ENCODE peak calls at places on chromosomes 12 and 14, in nine cellular contexts. Y is colonic mucosa; F is esophagus muscularis mucosa; E is IMR-90; A is SJCRH30; I is keratinocyte; V is uterus; S is HCT116; C is CD4-positive, CD25-positive, alpha-beta regulatory T cell. T is an unnamed sample. For H3K4me1, the result is how much of the 10 kb centered on the place peaks cover.

GRCh38 chr12:29562167-29562776 is 64.8 kb upstream of the OVCH1 start:
- DNase-seq in F (no peak), C (no peak), Y (peak), E (peak), S (no peak), A (no peak), V (peak), I (no peak), T (peak)

GRCh38 chr14:25118671-25119070 is 68.7 kb upstream of the STXBP6 start:
- DNase-seq in F (no peak), I (no peak), S (no peak), Y (no peak), V (no peak), A (no peak), C (no peak), E (no peak), T (no peak)

GRCh38 chr12:86777335-86777734 is 521.1 kb upstream of the MGAT4C start:
- DNase-seq in Y (no peak), E (no peak), I (no peak), C (no peak), S (no peak), A (no peak), F (no peak), V (no peak), T (no peak)

GRCh38 chr12:78703820-78704525 is 160.6 kb upstream of the SYT1 start:
- DNase-seq in A (peak), F (no peak), C (no peak), S (peak), E (peak), I (peak), Y (no peak), V (no peak), T (no peak)

GRCh38 chr14:100159107-100159864 is at the start of gene DEGS2:
- DNase-seq in C (no peak), E (no peak), A (peak), F (no peak), V (no peak), Y (peak), S (no peak), I (no peak), T (peak)

GRCh38 chr12:113097716-113098427 is 37.7 kb downstream of the RASAL1 start:
- DNase-seq in I (no peak), F (no peak), C (no peak), E (no peak), Y (no peak), A (no peak), S (no peak), V (no peak), T (no peak)

GRCh38 chr12:130104114-130104513 is 58.1 kb upstream of the FZD10 start:
- DNase-seq in F (no peak), S (no peak), E (no peak), Y (no peak), V (no peak), A (no peak), I (no peak), C (no peak), T (no peak)

GRCh38 chr12:116065561-116065960 is 211.9 kb downstream of the MED13L start:
- DNase-seq in Y (no peak), E (no peak), I (no peak), A (no peak), V (no peak), C (no peak), S (no peak), F (no peak), T (no peak)

GRCh38 chr12:21774358-21775129 is at the start of gene KCNJ8:
- DNase-seq in S (no peak), C (peak), I (no peak), V (peak), F (peak), A (peak), Y (no peak), E (peak), T (peak)

GRCh38 chr14:99809864-99810854 is 16.9 kb downstream of the EML1 start:
- DNase-seq in Y (no peak), F (no peak), C (no peak), V (peak), S (no peak), E (no peak), A (no peak), I (no peak), T (peak)

GRCh38 chr12:111991946-111992345 is 21.0 kb downstream of the TMEM116 start:
- DNase-seq in C (no peak), I (no peak), E (peak), A (no peak), Y (no peak), V (no peak), S (no peak), F (no peak), T (no peak)

GRCh38 chr14:63677891-63678379 is 36.3 kb upstream of the WDR89 start:
- DNase-seq in C (no peak), F (no peak), V (no peak), Y (no peak), I (peak), S (no peak), A (peak), E (peak), T (peak)

GRCh38 chr12:51593539-51593938 is 2.5 kb downstream of the SCN8A start:
- DNase-seq in I (no peak), A (peak), C (peak), V (no peak), Y (peak), S (no peak), E (peak), F (no peak), T (peak)

GRCh38 chr14:99425272-99425681 is 55.4 kb downstream of the SETD3 start:
- DNase-seq in C (no peak), I (no peak), V (no peak), Y (no peak), S (no peak), A (peak), F (no peak), E (no peak), T (no peak)

GRCh38 chr12:123761841-123762714 is at the start of gene DNAH10:
- DNase-seq in F (no peak), A (no peak), Y (peak), E (no peak), V (no peak), C (peak), S (no peak), I (no peak), T (peak)

GRCh38 chr14:79809849-79810612 is 401.3 kb downstream of the DIO2 start:
- DNase-seq in F (no peak), Y (no peak), A (peak), E (peak), S (no peak), I (no peak), C (peak), V (no peak), T (no peak)

GRCh38 chr12:56520025-56520810 is 1.4 kb upstream of the RBMS2 start:
- DNase-seq in Y (no peak), S (no peak), I (no peak), F (no peak), A (no peak), C (no peak), V (peak), E (peak), T (no peak)

GRCh38 chr12:95178136-95178535 is 39.1 kb downstream of the FGD6 start:
- DNase-seq in S (no peak), A (no peak), Y (no peak), F (no peak), C (no peak), E (no peak), I (no peak), V (no peak), T (no peak)

GRCh38 chr12:6204533-6205143 is 4.4 kb downstream of the CD9 start:
- DNase-seq in Y (no peak), V (no peak), I (no peak), F (no peak), C (no peak), E (no peak), A (peak), S (no peak), T (no peak)

GRCh38 chr12:25054783-25055144 is 105.9 kb upstream of the BCAT1 start:
- DNase-seq in E (peak), A (no peak), Y (no peak), V (no peak), C (peak), F (no peak), S (no peak), I (peak), T (no peak)

GRCh38 chr14:66944872-66945271 is 244.4 kb upstream of the GARIN2 start:
- DNase-seq in V (no peak), C (peak), E (peak), A (peak), I (no peak), F (no peak), Y (no peak), S (peak), T (no peak)

GRCh38 chr12:2295941-2296461 is 243.2 kb downstream of the CACNA1C start:
- DNase-seq in V (no peak), F (no peak), E (peak), A (peak), Y (no peak), C (no peak), S (no peak), I (no peak), T (no peak)

GRCh38 chr12:130872179-130873096 is 572 bp downstream of the RAN start:
- DNase-seq in Y (no peak), F (no peak), V (no peak), A (peak), E (no peak), C (peak), S (no peak), I (no peak), T (peak)

GRCh38 chr14:32913725-32914124 is 25.0 kb upstream of the NPAS3 start:
- DNase-seq in A (no peak), E (no peak), C (no peak), I (no peak), S (no peak), Y (no peak), F (no peak), V (no peak), T (no peak)

GRCh38 chr12:111224196-111225066 is 144.5 kb downstream of the PHETA1 start:
- DNase-seq in Y (no peak), S (no peak), C (no peak), I (no peak), A (no peak), E (no peak), F (no peak), V (no peak), T (no peak)

GRCh38 chr14:95134304-95134933 is 22.9 kb downstream of the DICER1 start:
- DNase-seq in C (no peak), F (no peak), V (no peak), E (peak), Y (no peak), A (no peak), S (no peak), I (no peak), T (no peak)

GRCh38 chr12:132356686-132357622 is 27.6 kb upstream of the GALNT9 start:
- DNase-seq in C (no peak), Y (peak), E (peak), I (no peak), A (no peak), V (no peak), S (peak), F (no peak), T (peak)

DNA sequence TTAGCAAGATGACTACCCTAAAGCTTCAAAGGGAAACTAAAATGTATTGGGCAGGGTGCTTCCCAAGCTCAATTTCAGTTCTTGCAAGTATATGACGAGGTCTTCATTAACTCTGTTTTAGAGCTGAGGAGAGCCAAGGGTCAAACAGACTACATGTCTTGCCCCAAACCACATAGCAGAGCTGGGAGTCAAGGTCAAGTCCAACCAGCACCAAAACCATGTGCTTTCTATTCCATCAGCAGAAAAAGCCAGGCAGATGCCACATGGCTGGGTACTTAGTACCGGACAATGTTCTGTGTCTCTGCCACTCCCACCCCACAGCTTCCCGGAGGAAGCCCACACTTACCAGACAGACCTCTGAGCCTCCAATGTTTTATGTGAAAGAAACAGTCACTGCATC is 17.6 kb downstream of the NID2 start:
- DNase-seq in C (no peak), S (no peak), V (no peak), E (no peak), I (no peak), A (no peak), Y (no peak), F (peak), T (no peak)
- H3K4me1 ChIP-seq in C (under half), S (under half), V (under half), E (half or more), I (under half), A (under half), Y (under half), F (half or more), T (under half)

GRCh38 chr12:108835860-108836634 is 21.3 kb downstream of the SSH1 start:
- DNase-seq in F (no peak), I (no peak), A (no peak), S (no peak), Y (no peak), V (no peak), E (no peak), C (no peak), T (no peak)
- H3K4me1 ChIP-seq in F (half or more), I (half or more), A (half or more), S (half or more), Y (under half), V (under half), E (half or more), C (under half), T (under half)

DNA sequence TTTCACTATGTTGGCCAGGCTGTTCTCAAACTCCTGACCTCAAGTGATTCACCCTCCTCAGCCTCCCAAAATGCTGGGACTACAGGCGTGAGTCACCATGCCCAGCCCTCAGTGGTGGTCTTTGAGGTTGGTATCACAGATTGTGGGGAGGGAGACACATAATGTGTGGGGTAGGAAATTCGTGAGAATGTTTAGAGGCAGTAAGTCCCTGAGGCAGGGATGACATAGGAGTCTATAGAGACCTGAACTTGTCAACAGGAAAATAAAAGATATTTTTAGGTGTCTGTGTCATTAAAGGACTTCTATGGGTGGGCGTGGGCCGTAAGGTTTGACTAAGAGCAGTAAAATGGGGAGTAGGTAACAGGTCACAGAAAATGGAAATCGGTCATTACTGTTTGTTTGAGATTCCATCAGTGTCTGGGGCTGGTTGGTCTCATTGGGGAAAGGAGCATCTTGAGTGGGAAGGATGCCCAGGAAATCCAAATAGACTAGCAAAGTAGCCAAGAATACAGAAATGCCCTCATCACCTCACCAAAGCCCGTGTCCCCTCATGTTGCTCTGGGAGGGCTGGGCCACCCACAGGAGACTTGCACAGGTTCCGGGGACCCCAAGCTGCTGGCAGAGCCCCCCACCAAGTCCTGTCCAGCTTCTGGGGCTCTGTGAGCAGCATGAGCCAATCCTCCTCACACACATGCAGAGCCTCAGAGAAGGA is 63.6 kb upstream of the BCL2L14 start:
- DNase-seq in A (no peak), V (no peak), F (no peak), C (peak), S (no peak), I (no peak), E (peak), Y (no peak), T (no peak)
- H3K4me1 ChIP-seq in A (under half), V (under half), F (under half), C (under half), S (under half), I (under half), E (under half), Y (under half), T (under half)

DNA sequence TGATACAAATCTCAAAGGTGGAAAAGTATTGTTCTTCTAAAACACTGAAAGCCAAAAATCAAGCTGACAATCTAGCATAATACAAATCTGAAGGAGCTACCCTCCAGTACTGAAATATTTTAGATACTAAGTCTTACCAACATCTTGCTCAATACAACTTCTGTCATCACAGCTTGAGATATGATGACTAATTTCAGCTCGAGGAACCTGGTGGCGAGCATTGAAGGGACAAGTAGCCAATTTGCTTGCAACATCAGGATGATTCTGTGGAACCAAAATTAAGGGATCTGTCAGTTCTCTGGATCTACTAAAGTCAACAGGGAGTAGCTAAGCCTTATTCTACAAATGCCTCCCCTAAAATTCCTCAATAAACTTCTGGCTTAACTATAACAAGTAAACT is 10.4 kb downstream of the GTSF1 start:
- DNase-seq in C (no peak), F (no peak), V (no peak), S (no peak), E (peak), Y (no peak), I (no peak), A (no peak), T (no peak)
- H3K4me1 ChIP-seq in C (under half), F (under half), V (under half), S (under half), E (under half), Y (under half), I (under half), A (under half), T (under half)

GRCh38 chr14:65356327-65356836 is 56.1 kb upstream of the FUT8 start:
- DNase-seq in E (peak), Y (no peak), C (peak), V (no peak), I (peak), S (peak), F (no peak), A (no peak), T (no peak)

GRCh38 chr14:65357091-65357490 is 55.4 kb upstream of the FUT8 start:
- DNase-seq in F (no peak), V (no peak), Y (no peak), A (no peak), I (peak), E (no peak), S (no peak), C (no peak), T (no peak)

GRCh38 chr14:65354131-65354530 is 58.4 kb upstream of the FUT8 start:
- DNase-seq in I (no peak), V (no peak), Y (no peak), C (no peak), F (no peak), A (no peak), E (no peak), S (no peak), T (no peak)

GRCh38 chr14:65352964-65353530 is 59.5 kb upstream of the FUT8 start:
- DNase-seq in F (no peak), Y (peak), E (no peak), S (peak), V (no peak), A (peak), I (peak), C (peak), T (no peak)

GRCh38 chr14:65354715-65355114 is 57.8 kb upstream of the FUT8 start:
- DNase-seq in I (peak), Y (no peak), F (no peak), E (no peak), C (no peak), V (no peak), A (no peak), S (no peak), T (no peak)
- H3K4me1 ChIP-seq in I (under half), Y (under half), F (under half), E (under half), C (under half), V (under half), A (under half), S (under half), T (under half)

DNA sequence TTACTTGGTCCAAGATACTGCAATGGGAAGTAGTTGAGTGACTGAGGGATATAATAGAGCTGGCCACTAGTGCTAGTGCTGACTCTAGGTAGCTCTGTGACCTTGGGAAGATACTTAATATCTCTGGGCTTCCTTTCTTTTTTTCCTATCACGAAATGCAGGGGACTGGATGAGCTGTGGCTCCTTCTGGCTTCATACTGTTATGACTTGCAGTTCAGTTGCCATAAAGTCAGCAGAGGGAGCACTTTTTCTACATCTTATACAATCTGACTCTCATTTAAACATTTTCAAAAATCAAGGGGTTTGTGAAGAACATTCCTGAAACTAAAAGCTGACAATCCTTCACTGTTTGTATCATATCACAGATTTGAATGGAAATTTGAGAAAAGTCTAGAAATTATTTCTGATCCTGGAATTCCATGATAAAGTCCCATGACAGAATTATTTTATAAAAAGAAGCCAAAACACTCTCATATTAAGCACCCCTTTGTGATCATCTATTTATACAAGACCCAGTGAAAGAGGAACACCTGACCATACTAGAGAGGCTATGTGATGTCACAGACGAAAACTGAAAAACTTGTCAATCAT is 5.4 kb downstream of the BHLHE41 start:
- DNase-seq in S (peak), E (peak), A (peak), F (no peak), C (peak), I (no peak), V (peak), Y (peak), T (no peak)
- H3K4me1 ChIP-seq in S (under half), E (under half), A (under half), F (half or more), C (under half), I (under half), V (under half), Y (under half), T (under half)

GRCh38 chr14:68945190-68945584 is 33.9 kb downstream of the ACTN1 start:
- DNase-seq in C (no peak), A (peak), V (no peak), F (no peak), E (no peak), S (no peak), Y (no peak), I (no peak), T (no peak)

GRCh38 chr14:68942281-68943035 is 36.6 kb downstream of the ACTN1 start:
- DNase-seq in F (no peak), C (no peak), S (no peak), E (peak), Y (no peak), I (no peak), V (no peak), A (no peak), T (no peak)

GRCh38 chr14:68944162-68944561 is 34.9 kb downstream of the ACTN1 start:
- DNase-seq in C (no peak), E (no peak), A (no peak), I (no peak), S (no peak), V (no peak), F (no peak), Y (no peak), T (no peak)

GRCh38 chr14:68941820-68942219 is 37.3 kb downstream of the ACTN1 start:
- DNase-seq in C (no peak), S (no peak), E (peak), Y (no peak), V (peak), I (peak), F (no peak), A (peak), T (no peak)

DNA sequence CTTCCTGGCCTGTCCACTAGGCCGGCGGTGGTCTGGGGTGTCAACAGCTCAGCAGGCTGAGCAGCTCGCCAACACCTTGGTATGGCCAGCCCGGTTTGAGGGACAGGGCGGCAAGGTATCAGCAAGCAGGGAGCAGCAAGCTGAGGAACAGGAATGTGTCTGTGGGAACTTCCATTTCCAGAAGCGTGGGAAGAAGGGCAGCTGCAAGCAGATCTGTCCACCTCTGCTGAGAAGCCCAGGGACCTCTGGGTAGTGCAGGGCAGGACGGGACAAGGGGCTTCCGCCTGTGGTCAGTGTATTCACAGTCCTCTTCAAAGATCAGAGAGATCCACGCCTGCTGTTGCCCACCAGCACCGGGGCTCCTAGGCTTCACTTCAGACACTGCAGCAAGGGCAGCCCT is 36.0 kb downstream of the ACTN1 start:
- DNase-seq in I (no peak), E (peak), A (no peak), C (no peak), Y (no peak), S (no peak), F (no peak), V (no peak), T (no peak)
- H3K4me1 ChIP-seq in I (half or more), E (half or more), A (half or more), C (under half), Y (under half), S (under half), F (half or more), V (under half), T (half or more)